ENCODE peak calls at places on chromosomes 4 and X, in eight cellular contexts. G is fibroblast of mammary gland, Q is bronchial epithelial cell, I is testis, E is heart right ventricle, V is neural progenitor cell, A is choroid plexus epithelial cell, H is tibial artery. R is an unnamed sample.

GRCh38 chr4:182246401-182247205 is 3.4 kb downstream of the TENM3 start:
- DNase-seq in A (no peak), E (no peak), Q (peak), H (no peak), G (peak), I (no peak), V (no peak), R (no peak)

GRCh38 chr4:72701987-72702819 is 133.2 kb upstream of the ADAMTS3 start:
- DNase-seq in I (peak), A (peak), Q (peak), H (no peak), G (peak), V (peak), E (no peak), R (peak)

GRCh38 chr4:86846921-86847320 is 2.3 kb downstream of the SLC10A6 start:
- DNase-seq in E (no peak), V (no peak), Q (no peak), A (no peak), G (peak), H (no peak), I (no peak), R (no peak)

GRCh38 chr4:98261291-98262271 is at the start of gene RAP1GDS1:
- DNase-seq in E (peak), H (peak), Q (peak), V (peak), I (peak), G (peak), A (peak), R (peak)

GRCh38 chrX:133598596-133599334 is 183.5 kb upstream of the GPC4 start:
- DNase-seq in Q (peak), I (no peak), V (no peak), E (no peak), A (no peak), H (no peak), G (peak), R (no peak)

GRCh38 chrX:154411981-154412340 is 622 bp downstream of the TAFAZZIN start:
- DNase-seq in E (peak), G (peak), I (peak), A (peak), V (peak), H (peak), Q (no peak), R (peak)

GRCh38 chr4:15043226-15043625 is 40.9 kb downstream of the CPEB2 start:
- DNase-seq in G (no peak), V (peak), I (no peak), H (no peak), Q (no peak), A (peak), E (no peak), R (no peak)

GRCh38 chr4:185039508-185040273 is 21.4 kb downstream of the HELT start:
- DNase-seq in E (no peak), H (no peak), Q (peak), I (peak), A (peak), G (peak), V (peak), R (peak)

GRCh38 chr4:137065306-137065705 is 467.0 kb downstream of the PCDH18 start:
- DNase-seq in V (no peak), I (no peak), H (no peak), G (peak), E (no peak), A (peak), Q (no peak), R (no peak)

GRCh38 chr4:33160126-33160525 is 2440.0 kb downstream of the PCDH7 start:
- DNase-seq in V (peak), A (peak), Q (peak), I (no peak), G (peak), H (no peak), E (no peak), R (no peak)

GRCh38 chr4:182242793-182243192 is 409 bp upstream of the TENM3 start:
- DNase-seq in V (no peak), I (no peak), H (no peak), E (no peak), A (peak), G (no peak), Q (no peak), R (no peak)

GRCh38 chrX:132676102-132676501 is 187.3 kb upstream of the MBNL3 start:
- DNase-seq in G (no peak), V (no peak), E (no peak), A (no peak), Q (no peak), H (no peak), I (no peak), R (no peak)

GRCh38 chr4:86685401-86685800 is 91.3 kb downstream of the PTPN13 start:
- DNase-seq in V (no peak), Q (peak), H (no peak), E (no peak), I (no peak), A (peak), G (peak), R (no peak)

GRCh38 chrX:53263597-53264094 is 17.7 kb downstream of the IQSEC2 start:
- DNase-seq in H (no peak), I (no peak), E (no peak), A (no peak), Q (peak), V (no peak), G (peak), R (peak)

GRCh38 chrX:5176766-5177165 is 1051.9 kb downstream of the NLGN4X start:
- DNase-seq in H (no peak), Q (no peak), I (no peak), G (no peak), E (no peak), A (no peak), V (no peak), R (no peak)

GRCh38 chrX:46574337-46574940 is 874 bp downstream of the CHST7 start:
- DNase-seq in H (no peak), A (peak), E (peak), V (peak), I (no peak), Q (no peak), G (no peak), R (peak)

GRCh38 chrX:1582686-1583437 is 8.5 kb upstream of the AKAP17A start:
- DNase-seq in Q (peak), I (no peak), A (peak), H (no peak), V (no peak), G (peak), E (no peak), R (peak)

GRCh38 chrX:7170903-7171302 is 22.9 kb upstream of the PUDP start:
- DNase-seq in E (no peak), H (no peak), A (peak), G (peak), Q (no peak), V (no peak), I (peak), R (peak)
- TF ChIP-seq CTCF in E (peak), H (no peak), A (peak), G (peak), Q (peak), V (peak), I (no peak), R (peak)

DNA sequence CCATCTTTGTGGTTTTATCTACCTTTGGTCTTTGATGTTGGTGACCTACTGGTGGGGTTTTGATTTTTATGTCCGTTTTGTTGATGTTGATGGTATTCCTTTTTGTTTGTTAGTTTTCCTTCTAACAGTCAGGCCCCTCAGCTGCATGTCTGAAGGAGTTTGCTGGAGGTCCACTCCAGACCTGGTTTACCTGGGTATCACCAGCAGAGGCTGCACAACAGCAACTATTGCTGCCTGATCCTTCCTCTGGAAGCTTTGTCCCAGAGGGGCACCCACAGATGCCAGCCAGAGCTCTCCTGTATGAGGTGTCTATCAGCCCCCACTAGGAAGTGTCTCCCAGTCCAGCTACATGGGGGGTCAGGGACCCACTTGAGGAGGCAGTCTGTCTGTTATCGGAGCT is 199.3 kb upstream of the WDFY3 start:
- DNase-seq in A (no peak), H (no peak), G (no peak), V (no peak), I (no peak), E (no peak), Q (no peak), R (no peak)
- TF ChIP-seq CTCF in A (no peak), H (no peak), G (no peak), V (peak), I (no peak), E (no peak), Q (peak), R (no peak)

GRCh38 chr4:5404073-5404472 is 304.3 kb downstream of the EVC2 start:
- DNase-seq in A (no peak), E (no peak), G (no peak), V (no peak), H (peak), Q (no peak), I (no peak), R (no peak)

GRCh38 chr4:5395781-5396180 is 312.6 kb downstream of the EVC2 start:
- DNase-seq in A (no peak), V (no peak), G (no peak), E (no peak), I (no peak), H (no peak), Q (no peak), R (no peak)

GRCh38 chr4:5398056-5398455 is 310.3 kb downstream of the EVC2 start:
- DNase-seq in G (no peak), A (peak), V (peak), I (no peak), E (no peak), H (no peak), Q (no peak), R (no peak)

DNA sequence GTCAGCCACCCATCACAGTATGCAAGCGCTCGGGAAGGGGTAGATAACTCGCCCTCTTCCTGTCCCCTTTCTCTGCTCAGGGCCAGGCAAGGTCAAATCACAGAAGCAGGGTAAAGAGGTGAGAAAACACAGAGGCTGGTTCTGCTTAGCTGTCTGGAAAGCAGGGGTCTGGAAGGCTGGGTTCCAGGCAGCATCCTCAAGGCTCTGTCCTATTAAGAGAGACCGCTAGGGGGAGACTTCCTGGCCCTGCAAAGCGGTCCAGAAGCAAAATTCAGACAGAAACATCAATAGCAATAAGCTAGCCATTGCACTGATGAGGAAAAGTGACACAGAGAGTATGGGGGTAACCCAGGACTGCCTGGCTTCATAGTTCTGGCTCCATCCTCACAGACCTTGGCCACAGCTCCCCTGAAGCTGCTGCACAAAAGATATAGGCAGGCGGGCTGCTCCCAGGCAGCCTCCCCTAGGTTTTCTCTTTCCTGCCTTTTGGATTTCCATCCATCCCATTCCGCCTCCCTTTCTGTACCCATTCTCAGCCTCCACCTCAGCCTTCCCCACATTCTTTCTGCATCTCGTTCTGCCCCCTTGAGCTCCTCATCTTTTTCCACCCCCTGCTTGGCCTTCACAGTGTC is 308.5 kb downstream of the EVC2 start:
- DNase-seq in H (no peak), Q (peak), A (peak), G (peak), I (peak), V (peak), E (no peak), R (no peak)
- TF ChIP-seq CTCF in H (no peak), Q (peak), A (peak), G (peak), I (no peak), V (peak), E (peak), R (peak)

DNA sequence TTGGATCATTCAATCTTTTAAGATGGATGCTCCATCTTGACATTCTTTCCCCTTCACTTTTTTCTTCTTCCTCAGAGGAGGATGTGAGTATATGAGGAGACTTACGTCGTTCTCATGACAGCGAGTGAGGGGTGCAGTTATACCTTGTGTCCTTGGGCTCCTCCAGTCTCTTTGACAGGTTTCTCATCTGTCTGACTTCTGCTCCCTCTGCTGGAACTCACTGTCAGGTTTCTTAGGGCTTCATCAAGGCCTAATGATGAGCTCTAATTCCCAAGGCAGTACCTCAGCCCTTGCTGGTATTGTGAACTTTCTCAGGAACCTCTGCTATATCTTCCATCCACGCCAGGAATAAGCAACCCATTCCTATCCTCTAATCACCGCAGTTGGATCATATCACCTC is 237.8 kb upstream of the ADGRL3 start:
- DNase-seq in E (no peak), G (no peak), H (no peak), A (peak), Q (no peak), V (no peak), I (no peak), R (no peak)
- TF ChIP-seq CTCF in E (no peak), G (no peak), H (no peak), A (peak), Q (no peak), V (no peak), I (no peak), R (no peak)

GRCh38 chrX:16435399-16435986 is 214.5 kb upstream of the S100G start:
- DNase-seq in Q (no peak), V (no peak), H (no peak), G (no peak), I (no peak), E (no peak), A (no peak), R (no peak)

GRCh38 chrX:16429391-16429790 is 220.6 kb upstream of the S100G start:
- DNase-seq in A (no peak), Q (no peak), H (no peak), V (no peak), I (no peak), G (no peak), E (no peak), R (no peak)

GRCh38 chrX:16427668-16428067 is 222.3 kb upstream of the S100G start:
- DNase-seq in Q (no peak), G (no peak), A (no peak), V (no peak), I (no peak), H (no peak), E (no peak), R (no peak)

GRCh38 chrX:16433021-16433420 is 216.9 kb upstream of the S100G start:
- DNase-seq in H (no peak), A (no peak), G (no peak), V (no peak), I (no peak), Q (no peak), E (no peak), R (peak)

DNA sequence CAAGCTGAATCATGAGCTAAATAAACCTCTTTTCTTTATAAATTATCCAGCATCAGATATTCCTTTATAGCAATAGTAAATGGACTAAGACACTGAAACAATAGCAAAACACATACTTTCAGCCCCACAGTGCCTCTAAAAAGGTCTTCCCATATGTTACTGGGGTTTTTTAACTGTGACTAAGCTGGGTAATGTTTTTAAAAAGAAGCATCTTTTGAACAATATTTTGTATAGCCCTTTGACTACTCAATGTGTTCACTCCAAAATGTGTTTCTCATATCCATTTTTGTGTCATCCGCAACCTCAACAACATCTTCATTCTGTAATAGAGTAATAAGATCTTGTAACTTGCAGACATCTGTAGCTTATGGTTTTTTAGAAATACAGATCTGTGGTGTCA is 218.7 kb upstream of the S100G start:
- DNase-seq in G (no peak), Q (no peak), E (no peak), I (no peak), A (no peak), V (no peak), H (no peak), R (no peak)
- TF ChIP-seq CTCF in G (no peak), Q (no peak), E (no peak), I (no peak), A (no peak), V (no peak), H (no peak), R (no peak)

GRCh38 chr4:103802766-103803165 is 83.0 kb upstream of the TACR3 start:
- DNase-seq in Q (no peak), V (peak), E (no peak), A (no peak), I (no peak), H (no peak), G (no peak), R (no peak)
- TF ChIP-seq CTCF in Q (no peak), V (peak), E (no peak), A (no peak), I (no peak), H (no peak), G (no peak), R (no peak)

GRCh38 chrX:10681167-10681566 is 60.8 kb upstream of the MID1 start:
- DNase-seq in V (no peak), Q (no peak), H (no peak), G (no peak), I (no peak), A (no peak), E (no peak), R (no peak)
- TF ChIP-seq CTCF in V (no peak), Q (no peak), H (no peak), G (no peak), I (no peak), A (no peak), E (no peak), R (no peak)

R was measured in activated CD8-positive, alpha-beta T cell treated with anti-CD3 and anti-CD28 coated beads for 36 hours.